ENCODE peak calls at places on chromosome 13, in four cellular contexts. N is uterus, S is left lung, T is heart left ventricle. R is an unnamed sample.

GRCh38 chr13:45341034-45341798 is at the start of gene TPT1:
- DNase-seq in S (peak; percentile 99), N (peak; percentile 99), T (peak; percentile 99), R (peak; percentile 99)

GRCh38 chr13:90055121-90055520 is 1292.4 kb upstream of the MIR17HG start:
- DNase-seq in S (no peak), N (no peak), T (no peak), R (no peak)

GRCh38 chr13:53250272-53250875 is 221.8 kb downstream of the OLFM4 start:
- DNase-seq in T (no peak), N (no peak), S (no peak), R (no peak)

GRCh38 chr13:64154514-64154913 is 2738.9 kb upstream of the PCDH20 start:
- DNase-seq in T (no peak), N (no peak), S (no peak), R (no peak)

GRCh38 chr13:96417956-96418355 is 328.0 kb downstream of the HS6ST3 start:
- DNase-seq in N (no peak), T (no peak), S (no peak), R (no peak)

GRCh38 chr13:60990032-60990733 is 425.5 kb downstream of the PCDH20 start:
- DNase-seq in N (no peak), S (no peak), T (no peak), R (no peak)

GRCh38 chr13:32726374-32727037 is 140.3 kb downstream of the PDS5B start:
- DNase-seq in T (no peak), S (no peak), N (no peak), R (no peak)

GRCh38 chr13:114148521-114148855 is 16.1 kb upstream of the RASA3 start:
- DNase-seq in T (no peak), S (no peak), N (no peak), R (no peak)

GRCh38 chr13:89458456-89458855 is 1787.3 kb downstream of the SLITRK5 start:
- DNase-seq in T (no peak), N (no peak), S (no peak), R (no peak)

GRCh38 chr13:88005188-88005587 is 334.0 kb downstream of the SLITRK5 start:
- DNase-seq in S (no peak), T (no peak), N (no peak), R (no peak)
- TF ChIP-seq CTCF in S (no peak), T (no peak), N (no peak), R (no peak)

GRCh38 chr13:91401916-91402315 is 3.5 kb downstream of the GPC5 start:
- DNase-seq in T (no peak), N (no peak), S (no peak), R (no peak)
- TF ChIP-seq CTCF in T (no peak), N (no peak), S (no peak), R (no peak)

GRCh38 chr13:23810842-23811241 is 78.4 kb downstream of the MIPEP start:
- DNase-seq in T (no peak), S (no peak), N (no peak), R (no peak)
- TF ChIP-seq CTCF in T (no peak), S (no peak), N (no peak), R (no peak)

GRCh38 chr13:30792257-30793000 is 57.1 kb downstream of the ALOX5AP start:
- DNase-seq in N (peak; percentile 78), T (peak; percentile 73), S (peak; percentile 83), R (no peak)
- TF ChIP-seq CTCF in N (peak; percentile 47), T (peak; percentile 28), S (no peak), R (no peak)

DNA sequence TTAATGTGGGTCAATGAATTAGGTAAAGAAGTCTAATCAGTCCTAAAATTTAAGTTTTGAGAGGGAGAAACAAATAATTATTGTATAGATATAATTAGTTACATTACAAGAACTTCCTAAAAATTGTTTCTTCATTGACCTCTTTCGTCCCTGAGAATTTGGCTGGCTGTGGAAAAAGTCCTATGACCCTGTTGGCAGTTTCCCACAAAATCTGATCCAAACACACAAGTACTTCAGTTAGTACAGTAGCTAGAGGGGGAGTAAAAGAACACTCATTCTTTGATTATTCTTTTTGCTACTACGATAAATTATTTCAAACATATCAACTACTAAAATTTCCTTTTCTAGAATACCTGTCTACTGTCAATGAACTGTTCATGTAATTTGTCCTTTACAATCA is 11.3 kb downstream of the POSTN start:
- DNase-seq in N (no peak), S (no peak), T (no peak), R (no peak)
- TF ChIP-seq CTCF in N (no peak), S (no peak), T (no peak), R (no peak)

GRCh38 chr13:20342326-20342725 is 110.2 kb upstream of the GJB6 start:
- DNase-seq in N (no peak), S (no peak), T (no peak), R (no peak)
- TF ChIP-seq CTCF in N (no peak), S (no peak), T (no peak), R (no peak)

GRCh38 chr13:26629260-26629659 is 71.8 kb downstream of the WASF3 start:
- DNase-seq in S (no peak), N (no peak), T (no peak), R (no peak)
- TF ChIP-seq CTCF in S (no peak), N (no peak), T (no peak), R (no peak)

DNA sequence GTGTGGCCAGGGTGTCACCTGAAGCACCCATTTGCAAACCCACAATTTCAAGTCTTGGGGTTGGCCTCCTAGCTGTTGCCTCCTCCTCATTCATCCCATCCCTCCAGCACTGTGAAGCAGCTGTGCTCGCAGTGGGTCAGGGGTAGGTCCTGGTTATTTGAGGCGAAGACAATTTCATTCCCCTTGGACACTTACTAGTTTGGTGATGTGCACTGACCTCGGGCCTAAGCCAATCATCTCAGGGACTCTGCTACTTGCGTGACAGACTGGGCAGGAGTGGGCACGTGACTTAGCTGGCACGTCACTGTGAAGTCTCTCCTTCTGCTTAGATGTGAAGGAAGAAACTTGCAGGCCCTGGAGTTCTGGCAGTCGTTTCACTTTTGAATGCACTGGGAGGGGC is 3.5 kb upstream of the ATP11A start:
- DNase-seq in N (no peak), T (no peak), S (no peak), R (no peak)
- TF ChIP-seq CTCF in N (no peak), T (no peak), S (no peak), R (no peak)

GRCh38 chr13:47455581-47455980 is 545.5 kb downstream of the SUCLA2 start:
- DNase-seq in N (no peak), T (no peak), S (peak; percentile 45), R (no peak)

GRCh38 chr13:47463002-47463401 is 538.1 kb downstream of the SUCLA2 start:
- DNase-seq in S (no peak), N (no peak), T (no peak), R (no peak)

GRCh38 chr13:47463726-47464125 is 537.3 kb downstream of the SUCLA2 start:
- DNase-seq in N (no peak), S (no peak), T (no peak), R (no peak)

GRCh38 chr13:47457631-47458030 is 543.4 kb downstream of the SUCLA2 start:
- DNase-seq in S (no peak), N (no peak), T (no peak), R (no peak)

GRCh38 chr13:47459512-47459911 is 541.6 kb downstream of the SUCLA2 start:
- DNase-seq in S (no peak), N (no peak), T (no peak), R (no peak)
- TF ChIP-seq CTCF in S (no peak), N (no peak), T (peak; percentile 20), R (no peak)

R was measured in mesothelial cell of epicardium.